ENCODE peak calls at places on chromosomes 7 and 10, in five cellular contexts. S is GM13977; W is H9; P is effector CD4-positive, alpha-beta T cell; K is right cardiac atrium. H is an unnamed sample.

GRCh38 chr7:151382079-151382885 is 27.6 kb downstream of the WDR86 start:
- DNase-seq in W (peak; percentile 34), S (no peak), P (peak; percentile 47), K (no peak), H (no peak)

GRCh38 chr10:34334908-34335307 is 480.2 kb downstream of the PARD3 start:
- DNase-seq in W (no peak), S (no peak), P (no peak), K (no peak), H (no peak)

GRCh38 chr10:101489355-101489754 is 98.7 kb downstream of the POLL start:
- DNase-seq in S (no peak), W (no peak), P (no peak), K (no peak), H (peak; percentile 25)

GRCh38 chr7:135976312-135977019 is 693 bp downstream of the MTPN start:
- DNase-seq in W (peak; percentile 69), P (peak; percentile 35), K (no peak), S (peak; percentile 21), H (no peak)

GRCh38 chr7:26910221-26910620 is 45.8 kb upstream of the SKAP2 start:
- DNase-seq in K (no peak), W (peak; percentile 51), P (no peak), S (no peak), H (peak; percentile 93)

GRCh38 chr7:1442355-1443124 is 16.7 kb downstream of the MICALL2 start:
- DNase-seq in S (no peak), K (no peak), W (no peak), P (no peak), H (no peak)

GRCh38 chr7:28316489-28316888 is 95.8 kb upstream of the CREB5 start:
- DNase-seq in S (no peak), W (no peak), K (no peak), P (no peak), H (no peak)

GRCh38 chr7:32586291-32587221 is 91.3 kb downstream of the AVL9 start:
- DNase-seq in W (no peak), P (no peak), S (no peak), K (peak; percentile 72), H (peak; percentile 95)

GRCh38 chr7:139768249-139768824 is 9.5 kb downstream of the HIPK2 start:
- DNase-seq in S (no peak), K (no peak), P (no peak), W (no peak), H (no peak)